ENCODE peak calls at places on chromosomes 12 and 14, in seven cellular contexts. U is cardiac muscle cell, O is choroid plexus epithelial cell, M is ascending aorta, Z is NCI-H1930, C is EH, R is anterior cingulate cortex. Y is an unnamed sample.

GRCh38 chr14:69701857-69702256 is 65.1 kb upstream of the SRSF5 start:
- DNase-seq in U (no peak), O (no peak), M (no peak), Z (no peak), C (no peak), R (no peak), Y (peak; percentile 75)

GRCh38 chr12:108446766-108447165 is 68.3 kb upstream of the FICD start:
- DNase-seq in U (peak; percentile 81), O (peak; percentile 69), M (no peak), Z (no peak), C (peak; percentile 39), R (no peak), Y (no peak)

GRCh38 chr12:66572845-66573244 is 106.0 kb downstream of the GRIP1 start:
- DNase-seq in U (no peak), O (no peak), M (no peak), Z (no peak), C (no peak), R (no peak), Y (no peak)

GRCh38 chr12:82182601-82183000 is 175.6 kb downstream of the CCDC59 start:
- DNase-seq in U (no peak), O (peak; percentile 8), M (no peak), Z (no peak), C (no peak), R (no peak), Y (no peak)

GRCh38 chr14:37179896-37180502 is 7.6 kb upstream of the SLC25A21 start:
- DNase-seq in U (no peak), O (no peak), M (no peak), Z (no peak), C (peak; percentile 9), R (no peak), Y (peak; percentile 49)

GRCh38 chr12:102376251-102376747 is 104.1 kb downstream of the IGF1 start:
- DNase-seq in U (peak; percentile 89), O (no peak), M (no peak), Z (no peak), C (peak; percentile 51), R (no peak), Y (no peak)

GRCh38 chr12:30296486-30296885 is 399.2 kb downstream of the IPO8 start:
- DNase-seq in U (no peak), O (no peak), M (no peak), Z (no peak), C (no peak), R (no peak), Y (no peak)

GRCh38 chr12:89117448-89118034 is 234.8 kb downstream of the DUSP6 start:
- DNase-seq in U (no peak), O (peak; percentile 28), M (no peak), Z (no peak), C (peak; percentile 16), R (no peak), Y (peak; percentile 60)

GRCh38 chr14:47678993-47679392 is 3.6 kb upstream of the MDGA2 start:
- DNase-seq in U (no peak), O (no peak), M (no peak), Z (no peak), C (no peak), R (no peak), Y (no peak)

GRCh38 chr14:101721951-101722661 is 39.4 kb upstream of the PPP2R5C start:
- DNase-seq in U (peak; percentile 40), O (peak; percentile 39), M (no peak), Z (no peak), C (peak; percentile 96), R (no peak), Y (peak; percentile 95)

GRCh38 chr14:35504260-35504659 is 29.7 kb upstream of the INSM2 start:
- DNase-seq in U (no peak), O (no peak), M (no peak), Z (no peak), C (no peak), R (no peak), Y (no peak)

GRCh38 chr14:55572578-55572977 is 7.4 kb upstream of the KTN1 start:
- DNase-seq in U (peak; percentile 43), O (peak; percentile 9), M (no peak), Z (no peak), C (no peak), R (no peak), Y (peak; percentile 87)

GRCh38 chr12:48936379-48936979 is 11.2 kb upstream of the FKBP11 start:
- DNase-seq in U (peak; percentile 82), O (peak; percentile 83), M (no peak), Z (peak; percentile 53), C (peak; percentile 70), R (peak; percentile 21), Y (peak; percentile 79)

GRCh38 chr12:124109760-124110159 is 136.7 kb downstream of the ZNF664 start:
- DNase-seq in U (peak; percentile 41), O (peak; percentile 42), M (no peak), Z (peak; percentile 5), C (peak; percentile 61), R (no peak), Y (peak; percentile 54)

GRCh38 chr14:59359451-59360124 is 105.6 kb downstream of the GPR135 start:
- DNase-seq in U (peak; percentile 61), O (peak; percentile 49), M (no peak), Z (no peak), C (no peak), R (no peak), Y (no peak)

GRCh38 chr12:80698847-80699542 is 8.4 kb upstream of the MYF6 start:
- DNase-seq in U (no peak), O (no peak), M (no peak), Z (no peak), C (no peak), R (no peak), Y (no peak)

GRCh38 chr14:74437654-74438053 is 11.6 kb upstream of the SYNDIG1L start:
- DNase-seq in U (peak; percentile 13), O (peak; percentile 19), M (no peak), Z (no peak), C (peak; percentile 18), R (no peak), Y (peak; percentile 26)

GRCh38 chr14:75515631-75515999 is 6.7 kb upstream of the BATF start:
- DNase-seq in U (peak; percentile 31), O (peak; percentile 56), M (no peak), Z (no peak), C (no peak), R (no peak), Y (no peak)

GRCh38 chr12:1527789-1528188 is 66.6 kb downstream of the FBXL14 start:
- DNase-seq in U (peak; percentile 29), O (peak; percentile 39), M (no peak), Z (no peak), C (peak; percentile 98), R (no peak), Y (peak; percentile 36)

GRCh38 chr14:51396222-51396815 is 156.3 kb downstream of the TMX1 start:
- DNase-seq in U (peak; percentile 89), O (peak; percentile 97), M (no peak), Z (no peak), C (peak; percentile 97), R (no peak), Y (peak; percentile 91)

GRCh38 chr14:105012171-105012985 is 8.5 kb downstream of the CDCA4 start:
- DNase-seq in U (no peak), O (no peak), M (no peak), Z (no peak), C (peak; percentile 26), R (no peak), Y (no peak)

GRCh38 chr12:112664569-112664968 is 127.0 kb upstream of the RPH3A start:
- DNase-seq in U (peak; percentile 14), O (peak; percentile 12), M (no peak), Z (no peak), C (peak; percentile 4), R (no peak), Y (peak; percentile 34)

GRCh38 chr14:83779266-83779665 is 1750.7 kb upstream of the FLRT2 start:
- DNase-seq in U (peak; percentile 20), O (peak; percentile 81), M (no peak), Z (no peak), C (peak; percentile 43), R (no peak), Y (peak; percentile 0)

GRCh38 chr14:67680121-67680602 is 5.7 kb upstream of the VTI1B start:
- DNase-seq in U (peak; percentile 92), O (peak; percentile 85), M (no peak), Z (no peak), C (peak; percentile 86), R (no peak), Y (no peak)

GRCh38 chr12:107704056-107704455 is 18.5 kb downstream of the PWP1 start:
- DNase-seq in U (no peak), O (peak; percentile 17), M (no peak), Z (no peak), C (no peak), R (no peak), Y (no peak)

GRCh38 chr14:82366803-82367202 is 833.1 kb upstream of the SEL1L start:
- DNase-seq in U (no peak), O (no peak), M (no peak), Z (no peak), C (no peak), R (no peak), Y (no peak)

GRCh38 chr12:69879007-69879960 is 54.3 kb downstream of the MYRFL start:
- DNase-seq in U (peak; percentile 86), O (peak; percentile 87), M (no peak), Z (peak; percentile 38), C (peak; percentile 73), R (peak; percentile 58), Y (peak; percentile 82)

GRCh38 chr12:3073438-3074255 is 3.5 kb upstream of the TSPAN9 start:
- DNase-seq in U (peak; percentile 90), O (peak; percentile 94), M (no peak), Z (peak; percentile 78), C (peak; percentile 81), R (peak; percentile 58), Y (peak; percentile 93)

GRCh38 chr12:128269108-128269713 is 2.2 kb downstream of the TMEM132C start:
- DNase-seq in U (no peak), O (no peak), M (no peak), Z (no peak), C (no peak), R (no peak), Y (no peak)

GRCh38 chr12:126033746-126034145 is 968.5 kb downstream of the AACS start:
- DNase-seq in U (no peak), O (no peak), M (no peak), Z (no peak), C (no peak), R (no peak), Y (no peak)

GRCh38 chr12:54207539-54208267 is 18.9 kb upstream of the SMUG1 start:
- DNase-seq in U (peak; percentile 57), O (peak; percentile 61), M (no peak), Z (peak; percentile 60), C (peak; percentile 64), R (no peak), Y (peak; percentile 67)

GRCh38 chr14:95174184-95174804 is 17.0 kb upstream of the DICER1 start:
- DNase-seq in U (peak; percentile 41), O (peak; percentile 70), M (no peak), Z (no peak), C (no peak), R (no peak), Y (peak; percentile 13)

GRCh38 chr14:102223682-102224081 is 81.3 kb downstream of the MOK start:
- DNase-seq in U (no peak), O (no peak), M (no peak), Z (no peak), C (no peak), R (no peak), Y (no peak)

GRCh38 chr14:53619625-53620324 is 336.9 kb downstream of the BMP4 start:
- DNase-seq in U (peak; percentile 63), O (peak; percentile 26), M (no peak), Z (no peak), C (peak; percentile 66), R (no peak), Y (no peak)

GRCh38 chr14:99522457-99522891 is 41.3 kb downstream of the CCNK start:
- DNase-seq in U (peak; percentile 56), O (peak; percentile 44), M (no peak), Z (no peak), C (peak; percentile 84), R (no peak), Y (peak; percentile 65)

Y was measured in lung microvascular endothelial cell.